ENCODE peak calls at places on chromosomes 6 and 20, in eight cellular contexts. One of them, this sample, is unnamed.

GRCh38 chr6:4402477-4402976 is 267.2 kb upstream of the ECI2 start:
- DNase-seq in IMR-90: peak
- DNase-seq in NB4: peak
- DNase-seq in fibroblast of mammary gland: peak
- DNase-seq in endodermal cell: no peak
- DNase-seq in CD8-positive, alpha-beta T cell: no peak
- DNase-seq in cardiac muscle cell: peak
- DNase-seq in osteoblast: peak
- DNase-seq in this sample: peak

GRCh38 chr6:128638817-128639216 is 118.4 kb upstream of the PTPRK start:
- DNase-seq in endodermal cell: no peak
- DNase-seq in cardiac muscle cell: no peak
- DNase-seq in CD8-positive, alpha-beta T cell: no peak
- DNase-seq in IMR-90: no peak
- DNase-seq in osteoblast: no peak
- DNase-seq in fibroblast of mammary gland: no peak
- DNase-seq in NB4: no peak
- DNase-seq in this sample: no peak

GRCh38 chr6:133892444-133893323 is 3.8 kb downstream of the TCF21 start:
- DNase-seq in endodermal cell: peak
- DNase-seq in IMR-90: peak
- DNase-seq in NB4: no peak
- DNase-seq in osteoblast: no peak
- DNase-seq in cardiac muscle cell: no peak
- DNase-seq in fibroblast of mammary gland: no peak
- DNase-seq in CD8-positive, alpha-beta T cell: no peak
- DNase-seq in this sample: no peak

GRCh38 chr6:37451411-37452273 is 18.6 kb downstream of the CMTR1 start:
- DNase-seq in CD8-positive, alpha-beta T cell: no peak
- DNase-seq in fibroblast of mammary gland: peak
- DNase-seq in endodermal cell: no peak
- DNase-seq in NB4: no peak
- DNase-seq in osteoblast: no peak
- DNase-seq in IMR-90: no peak
- DNase-seq in cardiac muscle cell: peak
- DNase-seq in this sample: no peak

GRCh38 chr6:146890644-146891434 is 292.1 kb downstream of the ADGB start:
- DNase-seq in fibroblast of mammary gland: peak
- DNase-seq in osteoblast: no peak
- DNase-seq in cardiac muscle cell: no peak
- DNase-seq in endodermal cell: no peak
- DNase-seq in IMR-90: no peak
- DNase-seq in NB4: no peak
- DNase-seq in CD8-positive, alpha-beta T cell: no peak
- DNase-seq in this sample: no peak

GRCh38 chr6:55320691-55321086 is 6.6 kb upstream of the GFRAL start:
- DNase-seq in osteoblast: no peak
- DNase-seq in cardiac muscle cell: no peak
- DNase-seq in fibroblast of mammary gland: no peak
- DNase-seq in CD8-positive, alpha-beta T cell: no peak
- DNase-seq in endodermal cell: peak
- DNase-seq in NB4: no peak
- DNase-seq in IMR-90: no peak
- DNase-seq in this sample: no peak

GRCh38 chr6:126077810-126078791 is 91.8 kb downstream of the TRMT11 start:
- DNase-seq in NB4: no peak
- DNase-seq in CD8-positive, alpha-beta T cell: no peak
- DNase-seq in IMR-90: peak
- DNase-seq in cardiac muscle cell: no peak
- DNase-seq in fibroblast of mammary gland: peak
- DNase-seq in osteoblast: no peak
- DNase-seq in endodermal cell: no peak
- DNase-seq in this sample: no peak

GRCh38 chr6:99712560-99712959 is 105.9 kb downstream of the PRDM13 start:
- DNase-seq in NB4: no peak
- DNase-seq in fibroblast of mammary gland: no peak
- DNase-seq in cardiac muscle cell: no peak
- DNase-seq in IMR-90: no peak
- DNase-seq in CD8-positive, alpha-beta T cell: no peak
- DNase-seq in endodermal cell: no peak
- DNase-seq in osteoblast: no peak
- DNase-seq in this sample: no peak

GRCh38 chr20:63775096-63775978 is 35.8 kb downstream of the SLC2A4RG start:
- DNase-seq in IMR-90: peak
- DNase-seq in osteoblast: peak
- DNase-seq in fibroblast of mammary gland: peak
- DNase-seq in NB4: no peak
- DNase-seq in cardiac muscle cell: peak
- DNase-seq in endodermal cell: peak
- DNase-seq in CD8-positive, alpha-beta T cell: peak
- DNase-seq in this sample: no peak

GRCh38 chr6:96301781-96302180 is 219.8 kb upstream of the UFL1 start:
- DNase-seq in fibroblast of mammary gland: no peak
- DNase-seq in IMR-90: no peak
- DNase-seq in endodermal cell: no peak
- DNase-seq in NB4: no peak
- DNase-seq in cardiac muscle cell: no peak
- DNase-seq in osteoblast: no peak
- DNase-seq in CD8-positive, alpha-beta T cell: no peak
- DNase-seq in this sample: peak

GRCh38 chr20:48727226-48727625 is 100.6 kb downstream of the PREX1 start:
- DNase-seq in fibroblast of mammary gland: no peak
- DNase-seq in osteoblast: no peak
- DNase-seq in CD8-positive, alpha-beta T cell: no peak
- DNase-seq in NB4: no peak
- DNase-seq in endodermal cell: no peak
- DNase-seq in IMR-90: no peak
- DNase-seq in cardiac muscle cell: no peak
- DNase-seq in this sample: no peak

GRCh38 chr6:160379464-160379863 is 31.3 kb downstream of the SLC22A3 start:
- DNase-seq in CD8-positive, alpha-beta T cell: no peak
- DNase-seq in NB4: no peak
- DNase-seq in osteoblast: no peak
- DNase-seq in cardiac muscle cell: peak
- DNase-seq in endodermal cell: no peak
- DNase-seq in IMR-90: peak
- DNase-seq in fibroblast of mammary gland: peak
- DNase-seq in this sample: peak

GRCh38 chr6:159043236-159043635 is 1.6 kb downstream of the TAGAP start:
- DNase-seq in IMR-90: no peak
- DNase-seq in CD8-positive, alpha-beta T cell: no peak
- DNase-seq in osteoblast: no peak
- DNase-seq in endodermal cell: no peak
- DNase-seq in cardiac muscle cell: no peak
- DNase-seq in NB4: peak
- DNase-seq in fibroblast of mammary gland: no peak
- DNase-seq in this sample: no peak

DNA sequence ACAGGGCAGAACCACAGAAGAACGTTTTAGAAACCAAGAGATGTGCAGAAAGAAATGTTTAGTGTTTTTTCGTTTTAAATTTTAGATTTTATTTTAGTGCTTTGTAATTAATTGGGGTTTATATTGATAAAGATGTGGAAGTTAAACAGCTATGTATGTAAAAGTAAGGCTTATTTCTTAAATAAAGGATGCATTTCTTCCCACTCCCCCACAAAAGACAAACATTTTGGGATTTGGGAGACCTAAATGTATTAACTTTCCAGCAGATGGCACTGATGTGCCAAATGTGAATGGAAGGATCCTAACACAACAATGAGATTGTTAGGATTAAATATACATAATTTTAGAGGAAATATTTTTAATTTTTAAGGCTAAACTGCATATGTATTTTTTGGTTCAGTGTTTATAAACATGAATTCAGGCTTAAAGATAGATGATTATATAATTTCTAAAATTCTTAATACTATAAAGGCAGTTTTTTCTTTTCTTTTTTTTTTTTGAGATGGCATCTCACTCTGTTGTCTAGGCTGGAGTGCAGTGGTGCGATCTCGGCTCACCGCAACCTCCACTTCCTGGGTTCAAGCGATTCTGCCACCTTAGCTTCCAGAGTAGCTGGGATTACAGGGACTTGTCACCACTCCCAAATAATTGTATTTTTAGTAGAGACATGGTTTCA is 12.0 kb downstream of the PFDN4 start:
- DNase-seq in CD8-positive, alpha-beta T cell: no peak
- DNase-seq in NB4: peak
- DNase-seq in IMR-90: peak
- DNase-seq in endodermal cell: no peak
- DNase-seq in cardiac muscle cell: peak
- DNase-seq in fibroblast of mammary gland: peak
- DNase-seq in osteoblast: peak
- DNase-seq in this sample: peak
- TF ChIP-seq CTCF in CD8-positive, alpha-beta T cell: no peak
- TF ChIP-seq CTCF in NB4: peak
- TF ChIP-seq CTCF in IMR-90: peak
- TF ChIP-seq CTCF in endodermal cell: peak
- TF ChIP-seq CTCF in cardiac muscle cell: peak
- TF ChIP-seq CTCF in fibroblast of mammary gland: peak
- TF ChIP-seq CTCF in osteoblast: peak
- TF ChIP-seq CTCF in this sample: peak

DNA sequence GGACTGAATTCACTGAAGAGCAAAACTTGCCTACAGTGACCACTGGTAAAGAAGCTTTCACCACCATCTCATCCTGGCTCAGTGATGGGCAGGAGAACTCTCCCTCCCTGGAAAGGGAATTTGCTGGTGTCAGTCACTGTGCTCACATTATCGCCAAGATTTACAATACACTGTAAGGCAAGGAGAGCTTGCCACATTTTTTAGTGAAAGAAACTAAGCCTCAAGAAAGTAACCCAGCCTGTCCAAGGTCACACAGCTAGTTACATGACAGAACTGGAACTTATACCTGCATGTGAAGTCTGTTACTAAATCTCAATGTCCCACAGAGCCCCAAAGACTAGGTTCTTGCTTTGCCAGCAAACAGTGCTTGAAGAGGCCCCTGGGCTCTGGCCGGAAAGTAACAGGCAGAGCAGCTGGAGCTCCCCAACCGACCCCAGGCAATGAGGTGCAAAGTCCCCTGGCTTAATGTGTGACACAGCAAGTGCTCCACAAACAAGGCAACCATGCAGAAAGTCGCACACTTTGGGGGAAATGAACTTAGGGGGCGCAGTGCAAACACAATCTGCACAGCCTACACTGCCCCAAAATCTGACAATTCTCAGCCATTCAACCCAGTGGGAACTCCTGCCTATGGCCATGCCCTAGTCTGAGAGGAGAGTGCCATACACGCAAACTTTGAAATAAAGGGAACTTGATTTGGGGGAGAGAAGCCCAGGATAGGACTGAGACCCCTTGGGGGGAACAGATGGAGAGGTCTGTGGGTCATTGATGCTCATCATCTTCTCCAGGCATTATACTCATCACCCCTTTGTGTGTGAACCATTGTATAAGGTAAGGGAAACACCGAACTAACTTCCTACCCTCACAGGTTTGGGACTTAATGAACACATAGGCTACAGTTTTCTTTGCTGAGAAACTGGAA is 1.9 kb downstream of the BCL2L1 start:
- DNase-seq in NB4: no peak
- DNase-seq in cardiac muscle cell: no peak
- DNase-seq in endodermal cell: peak
- DNase-seq in IMR-90: no peak
- DNase-seq in osteoblast: no peak
- DNase-seq in CD8-positive, alpha-beta T cell: no peak
- DNase-seq in fibroblast of mammary gland: no peak
- DNase-seq in this sample: peak
- TF ChIP-seq CTCF in NB4: no peak
- TF ChIP-seq CTCF in cardiac muscle cell: no peak
- TF ChIP-seq CTCF in endodermal cell: no peak
- TF ChIP-seq CTCF in IMR-90: no peak
- TF ChIP-seq CTCF in osteoblast: peak
- TF ChIP-seq CTCF in CD8-positive, alpha-beta T cell: no peak
- TF ChIP-seq CTCF in fibroblast of mammary gland: no peak
- TF ChIP-seq CTCF in this sample: no peak

DNA sequence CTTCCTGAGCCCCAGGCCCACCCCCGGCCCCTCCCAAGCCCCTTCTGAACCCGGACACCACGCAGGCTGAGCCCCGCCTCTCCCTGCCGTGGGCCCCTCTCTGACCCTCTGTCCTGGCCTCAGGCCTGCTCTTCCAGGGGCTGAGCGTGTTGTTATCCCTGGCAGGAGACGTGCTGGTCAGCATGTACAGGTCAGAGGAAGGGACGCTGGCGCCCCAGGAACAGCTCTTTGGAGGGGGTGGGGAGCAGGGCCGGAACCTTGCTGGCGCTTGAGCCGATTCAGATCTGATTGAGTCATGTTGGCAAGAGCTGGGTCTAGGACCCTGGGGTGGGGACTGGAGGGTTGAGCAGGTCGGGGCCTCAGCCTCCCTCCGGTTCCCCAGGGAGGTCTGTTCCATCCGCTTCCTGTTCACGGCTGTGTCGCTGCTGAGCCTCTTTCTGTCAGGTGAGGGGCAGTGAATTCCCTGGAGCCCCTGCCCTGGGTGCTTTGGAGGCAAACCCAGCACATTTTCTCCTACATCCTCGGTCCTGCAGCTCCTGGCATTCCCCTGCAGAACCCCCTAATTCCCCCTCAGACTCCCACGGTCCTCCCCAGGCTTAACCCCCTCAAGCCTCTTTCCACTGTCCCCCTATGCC is 1.9 kb downstream of the SPAG4 start:
- DNase-seq in IMR-90: peak
- DNase-seq in cardiac muscle cell: peak
- DNase-seq in endodermal cell: peak
- DNase-seq in osteoblast: peak
- DNase-seq in NB4: peak
- DNase-seq in CD8-positive, alpha-beta T cell: peak
- DNase-seq in fibroblast of mammary gland: peak
- DNase-seq in this sample: peak
- TF ChIP-seq CTCF in IMR-90: peak
- TF ChIP-seq CTCF in cardiac muscle cell: peak
- TF ChIP-seq CTCF in endodermal cell: peak
- TF ChIP-seq CTCF in osteoblast: peak
- TF ChIP-seq CTCF in NB4: peak
- TF ChIP-seq CTCF in CD8-positive, alpha-beta T cell: no peak
- TF ChIP-seq CTCF in fibroblast of mammary gland: peak
- TF ChIP-seq CTCF in this sample: no peak

GRCh38 chr6:17469006-17469972 is 75.9 kb downstream of the CAP2 start:
- DNase-seq in IMR-90: no peak
- DNase-seq in NB4: no peak
- DNase-seq in endodermal cell: no peak
- DNase-seq in fibroblast of mammary gland: peak
- DNase-seq in osteoblast: no peak
- DNase-seq in cardiac muscle cell: no peak
- DNase-seq in CD8-positive, alpha-beta T cell: no peak
- DNase-seq in this sample: no peak
- TF ChIP-seq CTCF in IMR-90: no peak
- TF ChIP-seq CTCF in NB4: no peak
- TF ChIP-seq CTCF in endodermal cell: peak
- TF ChIP-seq CTCF in fibroblast of mammary gland: peak
- TF ChIP-seq CTCF in osteoblast: peak
- TF ChIP-seq CTCF in cardiac muscle cell: peak
- TF ChIP-seq CTCF in CD8-positive, alpha-beta T cell: no peak
- TF ChIP-seq CTCF in this sample: no peak

This sample was measured in MCF 10A.